ENCODE peak calls at places on chromosomes 4 and X, in ten cellular contexts. One of them, this sample, is unnamed.

GRCh38 chr4:724131-724530 is 18.5 kb downstream of the PCGF3 start:
- DNase-seq in heart left ventricle: no peak
- DNase-seq in neural crest cell: no peak
- DNase-seq in psoas muscle: no peak
- DNase-seq in astrocyte of the spinal cord: no peak
- DNase-seq in IMR-90: no peak
- DNase-seq in fibroblast of mammary gland: no peak
- DNase-seq in NB4: no peak
- DNase-seq in vagina: no peak
- DNase-seq in sigmoid colon: no peak
- DNase-seq in this sample: no peak

GRCh38 chrX:16589826-16590225 is 60.1 kb upstream of the S100G start:
- DNase-seq in heart left ventricle: no peak
- DNase-seq in neural crest cell: no peak
- DNase-seq in psoas muscle: no peak
- DNase-seq in astrocyte of the spinal cord: no peak
- DNase-seq in IMR-90: no peak
- DNase-seq in fibroblast of mammary gland: no peak
- DNase-seq in NB4: no peak
- DNase-seq in vagina: no peak
- DNase-seq in sigmoid colon: no peak
- DNase-seq in this sample: no peak

GRCh38 chr4:186345184-186345583 is 79.2 kb downstream of the F11 start:
- DNase-seq in heart left ventricle: no peak
- DNase-seq in neural crest cell: no peak
- DNase-seq in psoas muscle: no peak
- DNase-seq in astrocyte of the spinal cord: no peak
- DNase-seq in IMR-90: no peak
- DNase-seq in fibroblast of mammary gland: no peak
- DNase-seq in NB4: no peak
- DNase-seq in vagina: no peak
- DNase-seq in sigmoid colon: no peak
- DNase-seq in this sample: no peak

GRCh38 chrX:132267392-132267791 is 48.1 kb upstream of the RAP2C start:
- DNase-seq in heart left ventricle: no peak
- DNase-seq in neural crest cell: no peak
- DNase-seq in psoas muscle: no peak
- DNase-seq in astrocyte of the spinal cord: no peak
- DNase-seq in IMR-90: no peak
- DNase-seq in fibroblast of mammary gland: no peak
- DNase-seq in NB4: no peak
- DNase-seq in vagina: no peak
- DNase-seq in sigmoid colon: no peak
- DNase-seq in this sample: no peak

GRCh38 chr4:26237916-26238315 is 82.9 kb upstream of the RBPJ start:
- DNase-seq in heart left ventricle: no peak
- DNase-seq in neural crest cell: no peak
- DNase-seq in psoas muscle: no peak
- DNase-seq in astrocyte of the spinal cord: no peak
- DNase-seq in IMR-90: no peak
- DNase-seq in fibroblast of mammary gland: no peak
- DNase-seq in NB4: no peak
- DNase-seq in vagina: no peak
- DNase-seq in sigmoid colon: no peak
- DNase-seq in this sample: no peak

GRCh38 chr4:138513535-138513934 is 271.4 kb upstream of the SLC7A11 start:
- DNase-seq in heart left ventricle: no peak
- DNase-seq in neural crest cell: no peak
- DNase-seq in psoas muscle: no peak
- DNase-seq in astrocyte of the spinal cord: no peak
- DNase-seq in IMR-90: no peak
- DNase-seq in fibroblast of mammary gland: no peak
- DNase-seq in NB4: no peak
- DNase-seq in vagina: no peak
- DNase-seq in sigmoid colon: no peak
- DNase-seq in this sample: no peak

GRCh38 chr4:23333946-23334878 is 555.6 kb downstream of the PPARGC1A start:
- DNase-seq in heart left ventricle: no peak
- DNase-seq in neural crest cell: no peak
- DNase-seq in psoas muscle: no peak
- DNase-seq in astrocyte of the spinal cord: peak; percentile 96
- DNase-seq in IMR-90: peak; percentile 71
- DNase-seq in fibroblast of mammary gland: peak; percentile 84
- DNase-seq in NB4: peak; percentile 98
- DNase-seq in vagina: no peak
- DNase-seq in sigmoid colon: no peak
- DNase-seq in this sample: peak; percentile 90

GRCh38 chr4:19508442-19508841 is 743.3 kb upstream of the SLIT2 start:
- DNase-seq in heart left ventricle: no peak
- DNase-seq in neural crest cell: no peak
- DNase-seq in psoas muscle: no peak
- DNase-seq in astrocyte of the spinal cord: no peak
- DNase-seq in IMR-90: no peak
- DNase-seq in fibroblast of mammary gland: no peak
- DNase-seq in NB4: no peak
- DNase-seq in vagina: no peak
- DNase-seq in sigmoid colon: no peak
- DNase-seq in this sample: no peak

GRCh38 chr4:4714330-4714729 is 145.1 kb upstream of the MSX1 start:
- DNase-seq in heart left ventricle: no peak
- DNase-seq in neural crest cell: no peak
- DNase-seq in psoas muscle: no peak
- DNase-seq in astrocyte of the spinal cord: peak; percentile 30
- DNase-seq in IMR-90: peak; percentile 69
- DNase-seq in fibroblast of mammary gland: peak; percentile 47
- DNase-seq in NB4: no peak
- DNase-seq in vagina: no peak
- DNase-seq in sigmoid colon: no peak
- DNase-seq in this sample: no peak

GRCh38 chrX:72026341-72027023 is 105.2 kb downstream of the RTL5 start:
- DNase-seq in heart left ventricle: no peak
- DNase-seq in neural crest cell: no peak
- DNase-seq in psoas muscle: no peak
- DNase-seq in astrocyte of the spinal cord: no peak
- DNase-seq in IMR-90: no peak
- DNase-seq in fibroblast of mammary gland: peak; percentile 40
- DNase-seq in NB4: no peak
- DNase-seq in vagina: peak; percentile 52
- DNase-seq in sigmoid colon: no peak
- DNase-seq in this sample: no peak

GRCh38 chrX:8808661-8809060 is 7.5 kb upstream of the FAM9A start:
- DNase-seq in heart left ventricle: no peak
- DNase-seq in neural crest cell: no peak
- DNase-seq in psoas muscle: no peak
- DNase-seq in astrocyte of the spinal cord: no peak
- DNase-seq in IMR-90: no peak
- DNase-seq in fibroblast of mammary gland: no peak
- DNase-seq in NB4: no peak
- DNase-seq in vagina: no peak
- DNase-seq in sigmoid colon: no peak
- DNase-seq in this sample: no peak

GRCh38 chr4:138972956-138973819 is 42.4 kb upstream of the NOCT start:
- DNase-seq in heart left ventricle: no peak
- DNase-seq in neural crest cell: no peak
- DNase-seq in psoas muscle: no peak
- DNase-seq in astrocyte of the spinal cord: no peak
- DNase-seq in IMR-90: no peak
- DNase-seq in fibroblast of mammary gland: no peak
- DNase-seq in NB4: no peak
- DNase-seq in vagina: no peak
- DNase-seq in sigmoid colon: no peak
- DNase-seq in this sample: no peak

GRCh38 chr4:66016240-66016639 is 346.0 kb upstream of the EPHA5 start:
- DNase-seq in heart left ventricle: no peak
- DNase-seq in neural crest cell: no peak
- DNase-seq in psoas muscle: no peak
- DNase-seq in astrocyte of the spinal cord: no peak
- DNase-seq in IMR-90: no peak
- DNase-seq in fibroblast of mammary gland: no peak
- DNase-seq in NB4: no peak
- DNase-seq in vagina: no peak
- DNase-seq in sigmoid colon: no peak
- DNase-seq in this sample: no peak

GRCh38 chr4:187444061-187444460 is 551.5 kb upstream of the ZFP42 start:
- DNase-seq in heart left ventricle: no peak
- DNase-seq in neural crest cell: no peak
- DNase-seq in psoas muscle: no peak
- DNase-seq in astrocyte of the spinal cord: no peak
- DNase-seq in IMR-90: peak; percentile 34
- DNase-seq in fibroblast of mammary gland: no peak
- DNase-seq in NB4: no peak
- DNase-seq in vagina: no peak
- DNase-seq in sigmoid colon: no peak
- DNase-seq in this sample: no peak

GRCh38 chr4:177728361-177729152 is 286.3 kb upstream of the AGA start:
- DNase-seq in heart left ventricle: no peak
- DNase-seq in neural crest cell: no peak
- DNase-seq in psoas muscle: no peak
- DNase-seq in astrocyte of the spinal cord: no peak
- DNase-seq in IMR-90: no peak
- DNase-seq in fibroblast of mammary gland: no peak
- DNase-seq in NB4: peak; percentile 5
- DNase-seq in vagina: no peak
- DNase-seq in sigmoid colon: no peak
- DNase-seq in this sample: no peak

GRCh38 chr4:187172340-187172761 is 448.7 kb upstream of the FAT1 start:
- DNase-seq in heart left ventricle: no peak
- DNase-seq in neural crest cell: no peak
- DNase-seq in psoas muscle: no peak
- DNase-seq in astrocyte of the spinal cord: peak; percentile 52
- DNase-seq in IMR-90: no peak
- DNase-seq in fibroblast of mammary gland: peak; percentile 78
- DNase-seq in NB4: no peak
- DNase-seq in vagina: no peak
- DNase-seq in sigmoid colon: no peak
- DNase-seq in this sample: no peak

GRCh38 chr4:119314356-119314755 is 7.6 kb downstream of the FABP2 start:
- DNase-seq in heart left ventricle: no peak
- DNase-seq in neural crest cell: no peak
- DNase-seq in psoas muscle: no peak
- DNase-seq in astrocyte of the spinal cord: peak; percentile 65
- DNase-seq in IMR-90: peak; percentile 59
- DNase-seq in fibroblast of mammary gland: peak; percentile 63
- DNase-seq in NB4: peak; percentile 49
- DNase-seq in vagina: no peak
- DNase-seq in sigmoid colon: no peak
- DNase-seq in this sample: peak; percentile 57
- TF ChIP-seq CTCF in heart left ventricle: peak; percentile 55
- TF ChIP-seq CTCF in neural crest cell: peak; percentile 69
- TF ChIP-seq CTCF in psoas muscle: peak; percentile 48
- TF ChIP-seq CTCF in astrocyte of the spinal cord: peak; percentile 60
- TF ChIP-seq CTCF in IMR-90: peak; percentile 63
- TF ChIP-seq CTCF in fibroblast of mammary gland: peak; percentile 58
- TF ChIP-seq CTCF in NB4: peak; percentile 9
- TF ChIP-seq CTCF in vagina: no peak
- TF ChIP-seq CTCF in sigmoid colon: peak; percentile 18
- TF ChIP-seq CTCF in this sample: peak; percentile 78

GRCh38 chrX:25039036-25039435 is 23.3 kb upstream of the ARX start:
- DNase-seq in heart left ventricle: no peak
- DNase-seq in neural crest cell: no peak
- DNase-seq in psoas muscle: no peak
- DNase-seq in astrocyte of the spinal cord: no peak
- DNase-seq in IMR-90: no peak
- DNase-seq in fibroblast of mammary gland: no peak
- DNase-seq in NB4: no peak
- DNase-seq in vagina: no peak
- DNase-seq in sigmoid colon: no peak
- DNase-seq in this sample: no peak

GRCh38 chrX:25029288-25029687 is 13.5 kb upstream of the ARX start:
- DNase-seq in heart left ventricle: no peak
- DNase-seq in neural crest cell: no peak
- DNase-seq in psoas muscle: no peak
- DNase-seq in astrocyte of the spinal cord: no peak
- DNase-seq in IMR-90: no peak
- DNase-seq in fibroblast of mammary gland: no peak
- DNase-seq in NB4: no peak
- DNase-seq in vagina: no peak
- DNase-seq in sigmoid colon: no peak
- DNase-seq in this sample: no peak

GRCh38 chrX:25034889-25035288 is 19.1 kb upstream of the ARX start:
- DNase-seq in heart left ventricle: no peak
- DNase-seq in neural crest cell: no peak
- DNase-seq in psoas muscle: no peak
- DNase-seq in astrocyte of the spinal cord: no peak
- DNase-seq in IMR-90: no peak
- DNase-seq in fibroblast of mammary gland: peak; percentile 51
- DNase-seq in NB4: no peak
- DNase-seq in vagina: no peak
- DNase-seq in sigmoid colon: no peak
- DNase-seq in this sample: no peak
- TF ChIP-seq CTCF in heart left ventricle: no peak
- TF ChIP-seq CTCF in neural crest cell: peak; percentile 41
- TF ChIP-seq CTCF in psoas muscle: no peak
- TF ChIP-seq CTCF in astrocyte of the spinal cord: peak; percentile 23
- TF ChIP-seq CTCF in IMR-90: peak; percentile 14
- TF ChIP-seq CTCF in fibroblast of mammary gland: peak; percentile 40
- TF ChIP-seq CTCF in NB4: no peak
- TF ChIP-seq CTCF in vagina: no peak
- TF ChIP-seq CTCF in sigmoid colon: no peak
- TF ChIP-seq CTCF in this sample: no peak

GRCh38 chrX:92260102-92260501 is 480.9 kb downstream of the PCDH11X start:
- DNase-seq in heart left ventricle: no peak
- DNase-seq in neural crest cell: no peak
- DNase-seq in psoas muscle: no peak
- DNase-seq in astrocyte of the spinal cord: no peak
- DNase-seq in IMR-90: no peak
- DNase-seq in fibroblast of mammary gland: no peak
- DNase-seq in NB4: no peak
- DNase-seq in vagina: no peak
- DNase-seq in sigmoid colon: no peak
- DNase-seq in this sample: no peak
- TF ChIP-seq CTCF in heart left ventricle: no peak
- TF ChIP-seq CTCF in neural crest cell: no peak
- TF ChIP-seq CTCF in psoas muscle: no peak
- TF ChIP-seq CTCF in astrocyte of the spinal cord: no peak
- TF ChIP-seq CTCF in IMR-90: no peak
- TF ChIP-seq CTCF in fibroblast of mammary gland: no peak
- TF ChIP-seq CTCF in NB4: no peak
- TF ChIP-seq CTCF in vagina: no peak
- TF ChIP-seq CTCF in sigmoid colon: no peak
- TF ChIP-seq CTCF in this sample: no peak

DNA sequence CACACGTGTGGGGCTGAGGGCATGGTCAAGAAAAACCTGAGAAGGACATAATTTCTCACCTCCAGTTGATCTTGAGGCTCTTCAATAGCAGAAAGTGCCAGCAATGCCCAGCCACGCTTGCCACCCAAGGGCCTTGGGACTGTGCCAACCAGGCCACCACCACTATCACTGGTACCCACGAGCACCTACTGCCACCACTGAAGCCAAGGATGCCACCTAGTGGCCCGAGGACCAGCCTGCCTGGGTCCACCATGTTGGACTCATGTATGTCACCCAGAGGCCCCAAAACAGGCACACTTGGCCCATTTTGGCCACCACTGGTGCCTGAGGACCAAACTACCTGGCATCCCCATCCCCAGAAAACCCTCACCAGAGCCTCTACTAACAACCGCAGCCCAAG is 191.8 kb downstream of the ADAM29 start:
- DNase-seq in heart left ventricle: no peak
- DNase-seq in neural crest cell: no peak
- DNase-seq in psoas muscle: no peak
- DNase-seq in astrocyte of the spinal cord: no peak
- DNase-seq in IMR-90: no peak
- DNase-seq in fibroblast of mammary gland: no peak
- DNase-seq in NB4: peak; percentile 12
- DNase-seq in vagina: no peak
- DNase-seq in sigmoid colon: peak; percentile 59
- DNase-seq in this sample: peak; percentile 22
- TF ChIP-seq CTCF in heart left ventricle: no peak
- TF ChIP-seq CTCF in neural crest cell: no peak
- TF ChIP-seq CTCF in psoas muscle: no peak
- TF ChIP-seq CTCF in astrocyte of the spinal cord: no peak
- TF ChIP-seq CTCF in IMR-90: no peak
- TF ChIP-seq CTCF in fibroblast of mammary gland: no peak
- TF ChIP-seq CTCF in NB4: peak; percentile 18
- TF ChIP-seq CTCF in vagina: no peak
- TF ChIP-seq CTCF in sigmoid colon: no peak
- TF ChIP-seq CTCF in this sample: peak; percentile 59